ENCODE peak calls at places on chromosomes 13 and 19, in five cellular contexts. One of them, this sample, is unnamed.

GRCh38 chr19:409515-410242 is 732 bp upstream of the C2CD4C start:
- DNase-seq in dermis microvascular lymphatic vessel endothelial cell: no peak
- DNase-seq in skeletal muscle cell: no peak
- DNase-seq in putamen: no peak
- DNase-seq in esophagus squamous epithelium: no peak
- DNase-seq in this sample: no peak

GRCh38 chr19:13825489-13826475 is 30.5 kb downstream of the ZSWIM4 start:
- DNase-seq in dermis microvascular lymphatic vessel endothelial cell: no peak
- DNase-seq in putamen: no peak
- DNase-seq in esophagus squamous epithelium: no peak
- DNase-seq in skeletal muscle cell: no peak
- DNase-seq in this sample: peak; percentile 63

GRCh38 chr19:56117376-56117884 is 3.7 kb downstream of the ZNF787 start:
- DNase-seq in putamen: no peak
- DNase-seq in skeletal muscle cell: no peak
- DNase-seq in dermis microvascular lymphatic vessel endothelial cell: no peak
- DNase-seq in esophagus squamous epithelium: no peak
- DNase-seq in this sample: no peak

GRCh38 chr19:2282062-2282861 is at the start of gene PEAK3:
- DNase-seq in esophagus squamous epithelium: peak; percentile 54
- DNase-seq in putamen: peak; percentile 71
- DNase-seq in skeletal muscle cell: no peak
- DNase-seq in dermis microvascular lymphatic vessel endothelial cell: no peak
- DNase-seq in this sample: peak; percentile 53

GRCh38 chr19:29478578-29479565 is 46.9 kb upstream of the VSTM2B start:
- DNase-seq in skeletal muscle cell: no peak
- DNase-seq in dermis microvascular lymphatic vessel endothelial cell: no peak
- DNase-seq in esophagus squamous epithelium: no peak
- DNase-seq in putamen: no peak
- DNase-seq in this sample: peak; percentile 47

GRCh38 chr13:111371211-111371610 is 50.8 kb downstream of the TEX29 start:
- DNase-seq in putamen: no peak
- DNase-seq in skeletal muscle cell: no peak
- DNase-seq in esophagus squamous epithelium: no peak
- DNase-seq in dermis microvascular lymphatic vessel endothelial cell: peak; percentile 1
- DNase-seq in this sample: no peak

GRCh38 chr19:22144394-22144793 is 52.4 kb downstream of the ZNF676 start:
- DNase-seq in dermis microvascular lymphatic vessel endothelial cell: peak; percentile 14
- DNase-seq in putamen: no peak
- DNase-seq in esophagus squamous epithelium: no peak
- DNase-seq in skeletal muscle cell: peak; percentile 0
- DNase-seq in this sample: no peak

GRCh38 chr13:111629933-111630332 is 309.5 kb downstream of the TEX29 start:
- DNase-seq in putamen: no peak
- DNase-seq in skeletal muscle cell: no peak
- DNase-seq in esophagus squamous epithelium: no peak
- DNase-seq in dermis microvascular lymphatic vessel endothelial cell: no peak
- DNase-seq in this sample: no peak

GRCh38 chr19:40674291-40674690 is 16.2 kb downstream of the NUMBL start:
- DNase-seq in skeletal muscle cell: no peak
- DNase-seq in dermis microvascular lymphatic vessel endothelial cell: no peak
- DNase-seq in esophagus squamous epithelium: no peak
- DNase-seq in putamen: no peak
- DNase-seq in this sample: peak; percentile 46

GRCh38 chr13:103283451-103283820 is 217.2 kb upstream of the SLC10A2 start:
- DNase-seq in skeletal muscle cell: no peak
- DNase-seq in putamen: no peak
- DNase-seq in dermis microvascular lymphatic vessel endothelial cell: no peak
- DNase-seq in esophagus squamous epithelium: no peak
- DNase-seq in this sample: no peak

GRCh38 chr19:34096020-34096915 is 76.0 kb upstream of the LSM14A start:
- DNase-seq in putamen: peak; percentile 14
- DNase-seq in skeletal muscle cell: peak; percentile 8
- DNase-seq in dermis microvascular lymphatic vessel endothelial cell: peak; percentile 39
- DNase-seq in esophagus squamous epithelium: no peak
- DNase-seq in this sample: peak; percentile 53

GRCh38 chr13:41694902-41695301 is 237.6 kb downstream of the RGCC start:
- DNase-seq in dermis microvascular lymphatic vessel endothelial cell: peak; percentile 28
- DNase-seq in skeletal muscle cell: peak; percentile 86
- DNase-seq in putamen: peak; percentile 16
- DNase-seq in esophagus squamous epithelium: no peak
- DNase-seq in this sample: peak; percentile 78

GRCh38 chr13:28718538-28719226 is at the start of gene SLC46A3:
- DNase-seq in skeletal muscle cell: peak; percentile 96
- DNase-seq in putamen: peak; percentile 97
- DNase-seq in esophagus squamous epithelium: peak; percentile 74
- DNase-seq in dermis microvascular lymphatic vessel endothelial cell: peak; percentile 96
- DNase-seq in this sample: peak; percentile 97

GRCh38 chr13:30998548-30999140 is 66.2 kb downstream of the TEX26 start:
- DNase-seq in skeletal muscle cell: no peak
- DNase-seq in putamen: peak; percentile 39
- DNase-seq in dermis microvascular lymphatic vessel endothelial cell: no peak
- DNase-seq in esophagus squamous epithelium: no peak
- DNase-seq in this sample: no peak

GRCh38 chr13:50788551-50788950 is 54.9 kb downstream of the DLEU7 start:
- DNase-seq in putamen: no peak
- DNase-seq in dermis microvascular lymphatic vessel endothelial cell: no peak
- DNase-seq in esophagus squamous epithelium: no peak
- DNase-seq in skeletal muscle cell: no peak
- DNase-seq in this sample: peak; percentile 16

GRCh38 chr19:50554212-50554611 is 14.0 kb downstream of the LRRC4B start:
- DNase-seq in putamen: no peak
- DNase-seq in dermis microvascular lymphatic vessel endothelial cell: no peak
- DNase-seq in esophagus squamous epithelium: no peak
- DNase-seq in skeletal muscle cell: no peak
- DNase-seq in this sample: no peak

GRCh38 chr19:3094638-3095374 is 644 bp downstream of the GNA11 start:
- DNase-seq in esophagus squamous epithelium: no peak
- DNase-seq in skeletal muscle cell: no peak
- DNase-seq in putamen: no peak
- DNase-seq in dermis microvascular lymphatic vessel endothelial cell: no peak
- DNase-seq in this sample: peak; percentile 56

GRCh38 chr19:32977269-32977668 is 5.2 kb downstream of the FAAP24 start:
- DNase-seq in putamen: no peak
- DNase-seq in skeletal muscle cell: no peak
- DNase-seq in esophagus squamous epithelium: no peak
- DNase-seq in dermis microvascular lymphatic vessel endothelial cell: peak; percentile 74
- DNase-seq in this sample: no peak

GRCh38 chr13:88103824-88104223 is 432.7 kb downstream of the SLITRK5 start:
- DNase-seq in skeletal muscle cell: no peak
- DNase-seq in esophagus squamous epithelium: no peak
- DNase-seq in putamen: no peak
- DNase-seq in dermis microvascular lymphatic vessel endothelial cell: no peak
- DNase-seq in this sample: no peak

GRCh38 chr13:70203661-70204229 is 95.5 kb upstream of the KLHL1 start:
- DNase-seq in esophagus squamous epithelium: no peak
- DNase-seq in dermis microvascular lymphatic vessel endothelial cell: no peak
- DNase-seq in putamen: no peak
- DNase-seq in skeletal muscle cell: no peak
- DNase-seq in this sample: peak; percentile 7

GRCh38 chr19:7463575-7463974 is 25.3 kb downstream of the PEX11G start:
- DNase-seq in esophagus squamous epithelium: no peak
- DNase-seq in dermis microvascular lymphatic vessel endothelial cell: no peak
- DNase-seq in skeletal muscle cell: no peak
- DNase-seq in putamen: no peak
- DNase-seq in this sample: no peak

GRCh38 chr13:23500858-23501257 is 67.4 kb upstream of the SACS start:
- DNase-seq in esophagus squamous epithelium: no peak
- DNase-seq in skeletal muscle cell: peak; percentile 86
- DNase-seq in dermis microvascular lymphatic vessel endothelial cell: no peak
- DNase-seq in putamen: no peak
- DNase-seq in this sample: peak; percentile 61

GRCh38 chr19:9858766-9859165 is 23.6 kb downstream of the PIN1 start:
- DNase-seq in esophagus squamous epithelium: no peak
- DNase-seq in dermis microvascular lymphatic vessel endothelial cell: no peak
- DNase-seq in skeletal muscle cell: no peak
- DNase-seq in putamen: no peak
- DNase-seq in this sample: no peak

GRCh38 chr19:41753936-41754529 is 1.3 kb upstream of the CEACAM6 start:
- DNase-seq in putamen: no peak
- DNase-seq in esophagus squamous epithelium: no peak
- DNase-seq in skeletal muscle cell: no peak
- DNase-seq in dermis microvascular lymphatic vessel endothelial cell: no peak
- DNase-seq in this sample: peak; percentile 57

GRCh38 chr19:38700933-38701454 is 43.3 kb downstream of the CAPN12 start:
- DNase-seq in putamen: no peak
- DNase-seq in esophagus squamous epithelium: no peak
- DNase-seq in skeletal muscle cell: no peak
- DNase-seq in dermis microvascular lymphatic vessel endothelial cell: no peak
- DNase-seq in this sample: no peak

GRCh38 chr13:46622918-46623256 is 69.9 kb downstream of the LRCH1 start:
- DNase-seq in esophagus squamous epithelium: no peak
- DNase-seq in putamen: peak; percentile 17
- DNase-seq in dermis microvascular lymphatic vessel endothelial cell: no peak
- DNase-seq in skeletal muscle cell: peak; percentile 71
- DNase-seq in this sample: peak; percentile 13

GRCh38 chr19:1416014-1416841 is 8.8 kb downstream of the DAZAP1 start:
- DNase-seq in dermis microvascular lymphatic vessel endothelial cell: no peak
- DNase-seq in esophagus squamous epithelium: no peak
- DNase-seq in skeletal muscle cell: no peak
- DNase-seq in putamen: no peak
- DNase-seq in this sample: no peak